ENCODE peak calls at places on chromosomes 11 and 22, in seven cellular contexts. One of them, this sample, is unnamed.

GRCh38 chr22:48752451-48753380 is 1075.0 kb downstream of the BRD1 start:
- DNase-seq in HL-60: no peak
- DNase-seq in psoas muscle: no peak
- DNase-seq in stimulated activated CD4-positive, alpha-beta T cell treated with anti-CD3 and anti-CD28 coated beads, Interleukin-1b, Interleukin-23, amount 100 ng/mL, for 1 hour: no peak
- DNase-seq in activated CD8-positive, alpha-beta T cell treated with anti-CD3 and anti-CD28 coated beads for 36 hours: no peak
- DNase-seq in activated CD8-positive, alpha-beta memory T cell treated with anti-CD3 and anti-CD28 coated beads, Interleukin-2, amount 50 U/mL, for 4 hours: no peak
- DNase-seq in pulmonary artery endothelial cell: no peak
- DNase-seq in this sample: no peak

GRCh38 chr11:40130427-40130826 is 1329.0 kb downstream of the LRRC4C start:
- DNase-seq in HL-60: no peak
- DNase-seq in psoas muscle: no peak
- DNase-seq in stimulated activated CD4-positive, alpha-beta T cell treated with anti-CD3 and anti-CD28 coated beads, Interleukin-1b, Interleukin-23, amount 100 ng/mL, for 1 hour: no peak
- DNase-seq in activated CD8-positive, alpha-beta T cell treated with anti-CD3 and anti-CD28 coated beads for 36 hours: no peak
- DNase-seq in activated CD8-positive, alpha-beta memory T cell treated with anti-CD3 and anti-CD28 coated beads, Interleukin-2, amount 50 U/mL, for 4 hours: no peak
- DNase-seq in pulmonary artery endothelial cell: no peak
- DNase-seq in this sample: no peak

GRCh38 chr22:31019276-31019930 is 50.3 kb downstream of the TUG1 start:
- DNase-seq in HL-60: no peak
- DNase-seq in psoas muscle: no peak
- DNase-seq in stimulated activated CD4-positive, alpha-beta T cell treated with anti-CD3 and anti-CD28 coated beads, Interleukin-1b, Interleukin-23, amount 100 ng/mL, for 1 hour: no peak
- DNase-seq in activated CD8-positive, alpha-beta T cell treated with anti-CD3 and anti-CD28 coated beads for 36 hours: no peak
- DNase-seq in activated CD8-positive, alpha-beta memory T cell treated with anti-CD3 and anti-CD28 coated beads, Interleukin-2, amount 50 U/mL, for 4 hours: no peak
- DNase-seq in pulmonary artery endothelial cell: no peak
- DNase-seq in this sample: no peak

GRCh38 chr11:123381817-123382554 is 48.1 kb upstream of the GRAMD1B start:
- DNase-seq in HL-60: no peak
- DNase-seq in psoas muscle: no peak
- DNase-seq in stimulated activated CD4-positive, alpha-beta T cell treated with anti-CD3 and anti-CD28 coated beads, Interleukin-1b, Interleukin-23, amount 100 ng/mL, for 1 hour: no peak
- DNase-seq in activated CD8-positive, alpha-beta T cell treated with anti-CD3 and anti-CD28 coated beads for 36 hours: peak; percentile 83
- DNase-seq in activated CD8-positive, alpha-beta memory T cell treated with anti-CD3 and anti-CD28 coated beads, Interleukin-2, amount 50 U/mL, for 4 hours: no peak
- DNase-seq in pulmonary artery endothelial cell: no peak
- DNase-seq in this sample: no peak

GRCh38 chr22:29782061-29782845 is 15.1 kb downstream of the UQCR10 start:
- DNase-seq in HL-60: no peak
- DNase-seq in psoas muscle: peak; percentile 52
- DNase-seq in stimulated activated CD4-positive, alpha-beta T cell treated with anti-CD3 and anti-CD28 coated beads, Interleukin-1b, Interleukin-23, amount 100 ng/mL, for 1 hour: no peak
- DNase-seq in activated CD8-positive, alpha-beta T cell treated with anti-CD3 and anti-CD28 coated beads for 36 hours: no peak
- DNase-seq in activated CD8-positive, alpha-beta memory T cell treated with anti-CD3 and anti-CD28 coated beads, Interleukin-2, amount 50 U/mL, for 4 hours: no peak
- DNase-seq in pulmonary artery endothelial cell: no peak
- DNase-seq in this sample: no peak

GRCh38 chr11:132220464-132220863 is 850.0 kb downstream of the NTM start:
- DNase-seq in HL-60: no peak
- DNase-seq in psoas muscle: no peak
- DNase-seq in stimulated activated CD4-positive, alpha-beta T cell treated with anti-CD3 and anti-CD28 coated beads, Interleukin-1b, Interleukin-23, amount 100 ng/mL, for 1 hour: no peak
- DNase-seq in activated CD8-positive, alpha-beta T cell treated with anti-CD3 and anti-CD28 coated beads for 36 hours: no peak
- DNase-seq in activated CD8-positive, alpha-beta memory T cell treated with anti-CD3 and anti-CD28 coated beads, Interleukin-2, amount 50 U/mL, for 4 hours: no peak
- DNase-seq in pulmonary artery endothelial cell: no peak
- DNase-seq in this sample: no peak

GRCh38 chr11:19557720-19558140 is 154.9 kb upstream of the NAV2 start:
- DNase-seq in HL-60: peak; percentile 53
- DNase-seq in psoas muscle: peak; percentile 86
- DNase-seq in stimulated activated CD4-positive, alpha-beta T cell treated with anti-CD3 and anti-CD28 coated beads, Interleukin-1b, Interleukin-23, amount 100 ng/mL, for 1 hour: no peak
- DNase-seq in activated CD8-positive, alpha-beta T cell treated with anti-CD3 and anti-CD28 coated beads for 36 hours: peak; percentile 78
- DNase-seq in activated CD8-positive, alpha-beta memory T cell treated with anti-CD3 and anti-CD28 coated beads, Interleukin-2, amount 50 U/mL, for 4 hours: peak; percentile 59
- DNase-seq in pulmonary artery endothelial cell: no peak
- DNase-seq in this sample: no peak

GRCh38 chr11:88704505-88704904 is 361.3 kb downstream of the GRM5 start:
- DNase-seq in HL-60: no peak
- DNase-seq in psoas muscle: no peak
- DNase-seq in stimulated activated CD4-positive, alpha-beta T cell treated with anti-CD3 and anti-CD28 coated beads, Interleukin-1b, Interleukin-23, amount 100 ng/mL, for 1 hour: no peak
- DNase-seq in activated CD8-positive, alpha-beta T cell treated with anti-CD3 and anti-CD28 coated beads for 36 hours: no peak
- DNase-seq in activated CD8-positive, alpha-beta memory T cell treated with anti-CD3 and anti-CD28 coated beads, Interleukin-2, amount 50 U/mL, for 4 hours: no peak
- DNase-seq in pulmonary artery endothelial cell: no peak
- DNase-seq in this sample: no peak

GRCh38 chr11:35478411-35479139 is 46.8 kb downstream of the PAMR1 start:
- DNase-seq in HL-60: no peak
- DNase-seq in psoas muscle: no peak
- DNase-seq in stimulated activated CD4-positive, alpha-beta T cell treated with anti-CD3 and anti-CD28 coated beads, Interleukin-1b, Interleukin-23, amount 100 ng/mL, for 1 hour: no peak
- DNase-seq in activated CD8-positive, alpha-beta T cell treated with anti-CD3 and anti-CD28 coated beads for 36 hours: no peak
- DNase-seq in activated CD8-positive, alpha-beta memory T cell treated with anti-CD3 and anti-CD28 coated beads, Interleukin-2, amount 50 U/mL, for 4 hours: no peak
- DNase-seq in pulmonary artery endothelial cell: no peak
- DNase-seq in this sample: no peak

GRCh38 chr11:35458846-35459245 is 39.5 kb upstream of the SLC1A2 start:
- DNase-seq in HL-60: no peak
- DNase-seq in psoas muscle: no peak
- DNase-seq in stimulated activated CD4-positive, alpha-beta T cell treated with anti-CD3 and anti-CD28 coated beads, Interleukin-1b, Interleukin-23, amount 100 ng/mL, for 1 hour: no peak
- DNase-seq in activated CD8-positive, alpha-beta T cell treated with anti-CD3 and anti-CD28 coated beads for 36 hours: no peak
- DNase-seq in activated CD8-positive, alpha-beta memory T cell treated with anti-CD3 and anti-CD28 coated beads, Interleukin-2, amount 50 U/mL, for 4 hours: no peak
- DNase-seq in pulmonary artery endothelial cell: no peak
- DNase-seq in this sample: no peak

GRCh38 chr11:3136542-3137455 is 28.3 kb downstream of the OSBPL5 start:
- DNase-seq in HL-60: peak; percentile 88
- DNase-seq in psoas muscle: peak; percentile 11
- DNase-seq in stimulated activated CD4-positive, alpha-beta T cell treated with anti-CD3 and anti-CD28 coated beads, Interleukin-1b, Interleukin-23, amount 100 ng/mL, for 1 hour: no peak
- DNase-seq in activated CD8-positive, alpha-beta T cell treated with anti-CD3 and anti-CD28 coated beads for 36 hours: peak; percentile 12
- DNase-seq in activated CD8-positive, alpha-beta memory T cell treated with anti-CD3 and anti-CD28 coated beads, Interleukin-2, amount 50 U/mL, for 4 hours: no peak
- DNase-seq in pulmonary artery endothelial cell: no peak
- DNase-seq in this sample: no peak

GRCh38 chr11:134949716-134950115 is 537.7 kb upstream of the B3GAT1 start:
- DNase-seq in HL-60: no peak
- DNase-seq in psoas muscle: no peak
- DNase-seq in stimulated activated CD4-positive, alpha-beta T cell treated with anti-CD3 and anti-CD28 coated beads, Interleukin-1b, Interleukin-23, amount 100 ng/mL, for 1 hour: no peak
- DNase-seq in activated CD8-positive, alpha-beta T cell treated with anti-CD3 and anti-CD28 coated beads for 36 hours: no peak
- DNase-seq in activated CD8-positive, alpha-beta memory T cell treated with anti-CD3 and anti-CD28 coated beads, Interleukin-2, amount 50 U/mL, for 4 hours: no peak
- DNase-seq in pulmonary artery endothelial cell: no peak
- DNase-seq in this sample: no peak

GRCh38 chr22:25775501-25775900 is 33.5 kb downstream of the MYO18B start:
- DNase-seq in HL-60: no peak
- DNase-seq in psoas muscle: no peak
- DNase-seq in stimulated activated CD4-positive, alpha-beta T cell treated with anti-CD3 and anti-CD28 coated beads, Interleukin-1b, Interleukin-23, amount 100 ng/mL, for 1 hour: no peak
- DNase-seq in activated CD8-positive, alpha-beta T cell treated with anti-CD3 and anti-CD28 coated beads for 36 hours: no peak
- DNase-seq in activated CD8-positive, alpha-beta memory T cell treated with anti-CD3 and anti-CD28 coated beads, Interleukin-2, amount 50 U/mL, for 4 hours: no peak
- DNase-seq in pulmonary artery endothelial cell: no peak
- DNase-seq in this sample: no peak